ENCODE peak calls at places on chromosome 17, in seven cellular contexts. Q is activated naive CD4-positive, alpha-beta T cell treated with anti-CD3 and anti-CD28 coated beads for 36 hours; J is HuH-7.5; Y is HCEC 1CT; F is AG09309; K is Calu3; S is T-helper 1 cell. E is an unnamed sample.

GRCh38 chr17:58383892-58384462 is 32.0 kb upstream of the SUPT4H1 start:
- DNase-seq in Q (no peak), J (no peak), Y (no peak), F (no peak), K (no peak), S (no peak), E (no peak)

GRCh38 chr17:27631897-27632725 is 1.1 kb downstream of the LGALS9 start:
- DNase-seq in Q (peak), J (no peak), Y (no peak), F (no peak), K (no peak), S (no peak), E (no peak)

GRCh38 chr17:58969156-58969555 is 137.5 kb downstream of the TRIM37 start:
- DNase-seq in Q (no peak), J (no peak), Y (no peak), F (no peak), K (no peak), S (no peak), E (no peak)

GRCh38 chr17:38885728-38886642 is 16.1 kb downstream of the LASP1 start:
- DNase-seq in Q (no peak), J (no peak), Y (no peak), F (no peak), K (no peak), S (no peak), E (no peak)

GRCh38 chr17:48484256-48484655 is 46.6 kb downstream of the HOXB1 start:
- DNase-seq in Q (no peak), J (no peak), Y (peak), F (no peak), K (no peak), S (no peak), E (no peak)

GRCh38 chr17:64773836-64774761 is 112.0 kb upstream of the SMURF2 start:
- DNase-seq in Q (no peak), J (peak), Y (peak), F (peak), K (peak), S (no peak), E (no peak)

GRCh38 chr17:4719684-4720221 is 9.3 kb downstream of the ARRB2 start:
- DNase-seq in Q (no peak), J (no peak), Y (no peak), F (no peak), K (peak), S (no peak), E (no peak)

GRCh38 chr17:73089322-73089721 is 3.2 kb downstream of the SLC39A11 start:
- DNase-seq in Q (no peak), J (no peak), Y (no peak), F (no peak), K (no peak), S (no peak), E (no peak)

GRCh38 chr17:47630614-47631013 is 19.1 kb upstream of the KPNB1 start:
- DNase-seq in Q (no peak), J (no peak), Y (no peak), F (no peak), K (no peak), S (no peak), E (no peak)

GRCh38 chr17:77127735-77128361 is 12.9 kb upstream of the SEC14L1 start:
- DNase-seq in Q (peak), J (no peak), Y (no peak), F (no peak), K (no peak), S (peak), E (no peak)

GRCh38 chr17:49742256-49742655 is 21.7 kb downstream of the FAM117A start:
- DNase-seq in Q (no peak), J (no peak), Y (no peak), F (no peak), K (no peak), S (peak), E (no peak)